ENCODE peak calls at places on chromosome 14, in seven cellular contexts. One of them, this sample, is unnamed.

GRCh38 chr14:75292886-75293285 is 14.3 kb downstream of the FOS start:
- DNase-seq in nephron progenitor cell: no peak
- DNase-seq in lower lobe of right lung: no peak
- DNase-seq in body of pancreas: no peak
- DNase-seq in pons: no peak
- DNase-seq in HepG2: no peak
- DNase-seq in lung microvascular endothelial cell: no peak
- DNase-seq in this sample: no peak

GRCh38 chr14:22781606-22782000 is 15.1 kb downstream of the OXA1L start:
- DNase-seq in body of pancreas: no peak
- DNase-seq in HepG2: no peak
- DNase-seq in lower lobe of right lung: no peak
- DNase-seq in pons: no peak
- DNase-seq in lung microvascular endothelial cell: no peak
- DNase-seq in nephron progenitor cell: no peak
- DNase-seq in this sample: no peak

GRCh38 chr14:24435192-24435810 is 5.5 kb downstream of the KHNYN start:
- DNase-seq in body of pancreas: no peak
- DNase-seq in lower lobe of right lung: no peak
- DNase-seq in nephron progenitor cell: no peak
- DNase-seq in pons: no peak
- DNase-seq in lung microvascular endothelial cell: no peak
- DNase-seq in HepG2: no peak
- DNase-seq in this sample: no peak

GRCh38 chr14:59308706-59309105 is 120.2 kb downstream of the DAAM1 start:
- DNase-seq in body of pancreas: no peak
- DNase-seq in lower lobe of right lung: no peak
- DNase-seq in lung microvascular endothelial cell: peak; percentile 53
- DNase-seq in nephron progenitor cell: no peak
- DNase-seq in pons: no peak
- DNase-seq in HepG2: no peak
- DNase-seq in this sample: no peak

GRCh38 chr14:70832536-70833305 is 23.4 kb upstream of the MAP3K9 start:
- DNase-seq in nephron progenitor cell: no peak
- DNase-seq in pons: no peak
- DNase-seq in body of pancreas: no peak
- DNase-seq in lower lobe of right lung: no peak
- DNase-seq in HepG2: no peak
- DNase-seq in lung microvascular endothelial cell: no peak
- DNase-seq in this sample: no peak

GRCh38 chr14:68824517-68825347 is 31.9 kb upstream of the ZFP36L1 start:
- DNase-seq in lower lobe of right lung: peak; percentile 92
- DNase-seq in HepG2: peak; percentile 80
- DNase-seq in lung microvascular endothelial cell: peak; percentile 76
- DNase-seq in pons: peak; percentile 48
- DNase-seq in nephron progenitor cell: peak; percentile 87
- DNase-seq in body of pancreas: peak; percentile 94
- DNase-seq in this sample: peak; percentile 90

GRCh38 chr14:54776361-54777001 is 126.1 kb downstream of the GCH1 start:
- DNase-seq in lower lobe of right lung: peak; percentile 76
- DNase-seq in HepG2: no peak
- DNase-seq in pons: peak; percentile 53
- DNase-seq in nephron progenitor cell: no peak
- DNase-seq in body of pancreas: no peak
- DNase-seq in lung microvascular endothelial cell: peak; percentile 44
- DNase-seq in this sample: no peak

GRCh38 chr14:69535230-69535848 is 39.3 kb downstream of the CCDC177 start:
- DNase-seq in lower lobe of right lung: no peak
- DNase-seq in lung microvascular endothelial cell: peak; percentile 50
- DNase-seq in body of pancreas: peak; percentile 44
- DNase-seq in nephron progenitor cell: peak; percentile 67
- DNase-seq in HepG2: peak; percentile 37
- DNase-seq in pons: peak; percentile 50
- DNase-seq in this sample: peak; percentile 62

GRCh38 chr14:100067971-100068959 is 3.0 kb downstream of the EVL start:
- DNase-seq in nephron progenitor cell: no peak
- DNase-seq in body of pancreas: peak; percentile 11
- DNase-seq in pons: peak; percentile 58
- DNase-seq in lower lobe of right lung: peak; percentile 80
- DNase-seq in HepG2: no peak
- DNase-seq in lung microvascular endothelial cell: peak; percentile 63
- DNase-seq in this sample: no peak

GRCh38 chr14:105205718-105206208 is 24.7 kb upstream of the NUDT14 start:
- DNase-seq in nephron progenitor cell: no peak
- DNase-seq in HepG2: no peak
- DNase-seq in lung microvascular endothelial cell: no peak
- DNase-seq in pons: no peak
- DNase-seq in body of pancreas: peak; percentile 76
- DNase-seq in lower lobe of right lung: peak; percentile 64
- DNase-seq in this sample: no peak

GRCh38 chr14:98070521-98070920 is 1201.5 kb downstream of the BCL11B start:
- DNase-seq in lung microvascular endothelial cell: no peak
- DNase-seq in lower lobe of right lung: no peak
- DNase-seq in body of pancreas: no peak
- DNase-seq in nephron progenitor cell: no peak
- DNase-seq in pons: no peak
- DNase-seq in HepG2: no peak
- DNase-seq in this sample: no peak

GRCh38 chr14:69719501-69719951 is 47.4 kb upstream of the SRSF5 start:
- DNase-seq in HepG2: no peak
- DNase-seq in body of pancreas: peak; percentile 41
- DNase-seq in pons: no peak
- DNase-seq in lower lobe of right lung: peak; percentile 59
- DNase-seq in lung microvascular endothelial cell: peak; percentile 97
- DNase-seq in nephron progenitor cell: peak; percentile 19
- DNase-seq in this sample: no peak

GRCh38 chr14:64762044-64763034 is 58.1 kb downstream of the PLEKHG3 start:
- DNase-seq in pons: peak; percentile 59
- DNase-seq in nephron progenitor cell: peak; percentile 43
- DNase-seq in body of pancreas: peak; percentile 92
- DNase-seq in lower lobe of right lung: peak; percentile 65
- DNase-seq in HepG2: peak; percentile 35
- DNase-seq in lung microvascular endothelial cell: peak; percentile 84
- DNase-seq in this sample: no peak

GRCh38 chr14:50785506-50786063 is 45.4 kb downstream of the NIN start:
- DNase-seq in body of pancreas: no peak
- DNase-seq in lung microvascular endothelial cell: no peak
- DNase-seq in lower lobe of right lung: no peak
- DNase-seq in pons: no peak
- DNase-seq in nephron progenitor cell: peak; percentile 3
- DNase-seq in HepG2: no peak
- DNase-seq in this sample: no peak

GRCh38 chr14:95235351-95235750 is 78.0 kb upstream of the DICER1 start:
- DNase-seq in HepG2: no peak
- DNase-seq in nephron progenitor cell: no peak
- DNase-seq in lower lobe of right lung: no peak
- DNase-seq in lung microvascular endothelial cell: no peak
- DNase-seq in body of pancreas: no peak
- DNase-seq in pons: no peak
- DNase-seq in this sample: no peak

GRCh38 chr14:38342803-38343202 is 86.9 kb upstream of the CLEC14A start:
- DNase-seq in HepG2: no peak
- DNase-seq in lung microvascular endothelial cell: no peak
- DNase-seq in lower lobe of right lung: no peak
- DNase-seq in pons: no peak
- DNase-seq in nephron progenitor cell: no peak
- DNase-seq in body of pancreas: no peak
- DNase-seq in this sample: no peak

GRCh38 chr14:63747836-63748235 is 20.0 kb upstream of the SGPP1 start:
- DNase-seq in nephron progenitor cell: no peak
- DNase-seq in pons: no peak
- DNase-seq in lung microvascular endothelial cell: no peak
- DNase-seq in lower lobe of right lung: no peak
- DNase-seq in HepG2: no peak
- DNase-seq in body of pancreas: no peak
- DNase-seq in this sample: no peak

GRCh38 chr14:92659765-92660561 is 88.5 kb downstream of the LGMN start:
- DNase-seq in nephron progenitor cell: no peak
- DNase-seq in body of pancreas: peak; percentile 32
- DNase-seq in pons: peak; percentile 81
- DNase-seq in HepG2: no peak
- DNase-seq in lung microvascular endothelial cell: peak; percentile 41
- DNase-seq in lower lobe of right lung: peak; percentile 74
- DNase-seq in this sample: no peak

GRCh38 chr14:46378248-46378647 is 273.3 kb downstream of the RPL10L start:
- DNase-seq in body of pancreas: no peak
- DNase-seq in lung microvascular endothelial cell: no peak
- DNase-seq in lower lobe of right lung: no peak
- DNase-seq in pons: no peak
- DNase-seq in HepG2: no peak
- DNase-seq in nephron progenitor cell: no peak
- DNase-seq in this sample: no peak

GRCh38 chr14:102370305-102370809 is 7.6 kb downstream of the TECPR2 start:
- DNase-seq in lung microvascular endothelial cell: no peak
- DNase-seq in pons: peak; percentile 54
- DNase-seq in HepG2: no peak
- DNase-seq in lower lobe of right lung: peak; percentile 53
- DNase-seq in body of pancreas: no peak
- DNase-seq in nephron progenitor cell: no peak
- DNase-seq in this sample: no peak

This sample was measured in neural crest cell.